ENCODE peak calls at places on chromosomes 1 and 21, in four cellular contexts. M is transverse colon, C is sigmoid colon, X is ovary. B is an unnamed sample.

GRCh38 chr1:34192621-34193020 is 15.9 kb downstream of the C1orf94 start:
- DNase-seq in M (no peak), C (no peak), X (no peak), B (no peak)

GRCh38 chr1:164673584-164674214 is 114.7 kb downstream of the PBX1 start:
- DNase-seq in M (no peak), C (no peak), X (no peak), B (no peak)

GRCh38 chr1:53657256-53657805 is 81.6 kb downstream of the GLIS1 start:
- DNase-seq in M (no peak), C (no peak), X (no peak), B (no peak)

GRCh38 chr21:45504516-45505415 is 37.5 kb downstream of the SLC19A1 start:
- DNase-seq in M (no peak), C (peak), X (peak), B (peak)

GRCh38 chr1:55575571-55576279 is 360.6 kb upstream of the USP24 start:
- DNase-seq in M (peak), C (peak), X (peak), B (no peak)

GRCh38 chr1:70979879-70980278 is 67.7 kb downstream of the PTGER3 start:
- DNase-seq in M (no peak), C (no peak), X (no peak), B (no peak)

GRCh38 chr21:30831194-30831765 is 1.7 kb upstream of the KRTAP7-1 start:
- DNase-seq in M (no peak), C (no peak), X (no peak), B (no peak)

GRCh38 chr1:199157494-199157893 is 518.7 kb downstream of the PTPRC start:
- DNase-seq in M (no peak), C (no peak), X (no peak), B (no peak)

GRCh38 chr1:205963352-205963751 is 20.1 kb upstream of the SLC26A9 start:
- DNase-seq in M (no peak), C (no peak), X (no peak), B (no peak)

GRCh38 chr1:231679109-231679508 is 52.5 kb downstream of the DISC1 start:
- DNase-seq in M (no peak), C (no peak), X (no peak), B (no peak)

GRCh38 chr21:23131177-23131576 is 2133.0 kb downstream of the NCAM2 start:
- DNase-seq in M (no peak), C (no peak), X (no peak), B (no peak)

GRCh38 chr1:100902365-100902764 is 6.5 kb downstream of the SLC30A7 start:
- DNase-seq in M (no peak), C (no peak), X (no peak), B (no peak)

GRCh38 chr1:6052543-6053205 is 7.0 kb downstream of the KCNAB2 start:
- DNase-seq in M (peak), C (no peak), X (peak), B (no peak)

GRCh38 chr1:27591622-27592021 is 12.3 kb downstream of the AHDC1 start:
- DNase-seq in M (no peak), C (no peak), X (no peak), B (no peak)
- TF ChIP-seq EP300 in M (no peak), C (no peak), X (no peak), B (no peak)

GRCh38 chr1:73854527-73854926 is 343.4 kb downstream of the LRRIQ3 start:
- DNase-seq in M (no peak), C (no peak), X (no peak), B (no peak)
- TF ChIP-seq EP300 in M (no peak), C (no peak), X (no peak), B (no peak)

GRCh38 chr1:46396429-46397398 is 2.6 kb downstream of the FAAH start:
- DNase-seq in M (no peak), C (peak), X (no peak), B (no peak)

GRCh38 chr1:46401964-46402626 is 8.0 kb downstream of the FAAH start:
- DNase-seq in M (peak), C (peak), X (peak), B (no peak)

GRCh38 chr1:46400398-46400797 is 6.3 kb downstream of the FAAH start:
- DNase-seq in M (peak), C (peak), X (no peak), B (no peak)

GRCh38 chr1:46401514-46401913 is 7.4 kb downstream of the FAAH start:
- DNase-seq in M (no peak), C (peak), X (no peak), B (no peak)

DNA sequence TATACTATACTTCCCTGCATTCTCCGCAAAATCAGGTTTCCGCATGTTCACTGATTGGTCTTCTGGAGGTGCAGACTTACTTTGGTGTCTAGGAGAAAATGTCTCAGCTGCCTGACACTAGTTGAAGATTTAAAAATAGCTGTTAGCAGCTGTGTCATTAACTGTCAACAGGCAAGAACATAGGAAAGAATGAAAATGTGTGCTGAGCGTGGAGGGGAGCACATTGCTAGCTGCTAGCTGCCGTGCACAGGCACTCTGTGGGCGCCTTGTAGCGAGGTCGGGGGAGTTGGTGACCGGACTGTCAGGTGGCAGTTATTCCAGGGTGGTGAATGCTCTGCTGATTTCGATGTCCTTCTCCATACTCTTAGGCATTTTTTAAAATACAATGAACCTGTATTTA is 5.2 kb downstream of the FAAH start:
- DNase-seq in M (no peak), C (peak), X (no peak), B (no peak)
- TF ChIP-seq EP300 in M (no peak), C (no peak), X (no peak), B (no peak)

DNA sequence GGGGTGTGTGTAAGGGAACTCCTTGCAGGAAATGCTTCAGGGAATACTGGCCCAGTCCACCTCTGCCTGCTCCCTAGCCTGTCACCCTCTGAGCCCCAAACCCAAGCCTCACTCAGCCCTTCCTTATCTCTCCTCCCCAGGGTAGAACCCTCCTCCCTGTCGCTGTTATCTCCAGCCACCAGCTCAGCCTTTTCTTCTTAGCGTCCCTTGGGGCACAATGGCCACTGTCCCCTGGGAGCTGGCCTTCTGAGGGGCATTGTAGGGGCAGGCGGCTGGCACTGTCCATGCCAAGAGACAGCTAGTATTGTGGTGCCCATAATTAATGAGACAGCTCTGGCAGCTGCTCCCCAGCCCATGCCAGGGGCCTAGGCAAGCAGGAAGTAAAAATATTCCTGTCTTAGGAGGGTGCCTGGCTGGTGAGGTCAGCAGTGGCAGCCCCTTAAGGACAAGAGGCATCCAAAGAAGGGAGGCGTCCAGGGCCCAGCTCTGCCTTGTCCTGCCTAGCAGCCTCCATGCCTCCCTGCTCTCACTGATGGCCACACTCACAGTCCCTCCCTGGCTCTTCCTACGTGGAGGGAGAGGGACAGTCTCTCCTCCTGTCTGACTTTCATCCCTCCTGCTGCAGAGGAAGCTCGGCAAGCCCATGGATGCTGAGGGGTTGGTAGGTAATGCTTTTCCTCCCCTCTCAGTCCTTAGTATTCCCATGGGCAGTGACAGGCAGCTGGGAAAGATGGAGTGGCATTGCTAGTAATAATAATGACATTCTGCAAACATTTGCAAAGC is 37.5 kb downstream of the KCNQ4 start:
- DNase-seq in M (no peak), C (no peak), X (no peak), B (no peak)
- TF ChIP-seq EP300 in M (no peak), C (no peak), X (no peak), B (no peak)

GRCh38 chr1:16017076-16017460 is 775 bp downstream of the HSPB7 start:
- DNase-seq in M (no peak), C (no peak), X (no peak), B (no peak)

GRCh38 chr1:16015960-16016901 is 1.6 kb downstream of the HSPB7 start:
- DNase-seq in M (peak), C (peak), X (peak), B (no peak)

GRCh38 chr1:16013908-16014258 is 4.0 kb downstream of the HSPB7 start:
- DNase-seq in M (no peak), C (no peak), X (no peak), B (no peak)

GRCh38 chr1:16014509-16015482 is 3.0 kb downstream of the HSPB7 start:
- DNase-seq in M (peak), C (peak), X (peak), B (no peak)

DNA sequence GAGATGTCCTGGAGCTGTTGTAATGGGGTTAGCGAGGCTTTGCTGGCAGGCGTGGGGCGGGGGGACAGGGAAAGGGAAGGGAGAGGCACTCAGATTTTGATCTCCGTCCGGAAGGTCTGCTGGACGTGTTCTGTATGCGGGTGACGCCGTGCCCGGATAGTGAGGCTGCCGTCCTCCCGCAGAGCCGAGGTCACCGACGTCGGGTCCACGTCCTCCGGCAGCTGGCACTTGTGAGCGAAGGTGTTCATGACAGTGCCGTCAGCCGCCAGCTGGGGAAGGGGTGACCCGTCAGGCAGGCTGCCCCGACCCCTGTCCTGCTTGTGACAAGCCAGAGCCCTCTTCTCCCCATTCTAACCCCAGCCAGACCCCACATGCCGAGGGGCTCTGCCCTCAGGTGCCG is 2.4 kb downstream of the HSPB7 start:
- DNase-seq in M (no peak), C (no peak), X (no peak), B (no peak)
- TF ChIP-seq EP300 in M (no peak), C (no peak), X (no peak), B (no peak)

DNA sequence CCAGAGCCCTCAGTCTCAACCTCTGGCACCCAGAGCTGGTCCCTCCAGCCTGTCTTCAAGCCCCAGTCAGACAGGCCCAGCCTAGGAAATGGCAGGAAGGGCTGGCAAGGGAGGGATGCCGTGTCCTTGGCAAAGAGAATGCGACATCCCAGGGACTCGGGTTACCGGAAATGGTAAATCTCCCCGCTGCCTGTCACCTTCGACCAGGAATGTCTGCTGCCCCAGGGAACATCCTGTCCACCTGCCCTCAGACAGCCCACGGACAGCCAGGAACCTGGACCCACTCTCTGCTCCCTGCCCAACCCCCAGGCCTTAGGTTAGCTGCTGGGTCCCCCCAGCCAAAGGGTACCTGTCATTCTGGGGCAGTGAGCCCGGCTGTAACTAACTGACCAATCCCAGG is 23.9 kb downstream of the HSPG2 start:
- DNase-seq in M (no peak), C (no peak), X (no peak), B (no peak)
- TF ChIP-seq EP300 in M (peak), C (no peak), X (no peak), B (no peak)

GRCh38 chr1:31575373-31576140 is 758 bp upstream of the TINAGL1 start:
- DNase-seq in M (peak), C (peak), X (peak), B (no peak)
- TF ChIP-seq EP300 in M (no peak), C (no peak), X (no peak), B (no peak)

GRCh38 chr1:184507604-184508289 is 120.9 kb downstream of the C1orf21 start:
- DNase-seq in M (no peak), C (no peak), X (no peak), B (no peak)
- TF ChIP-seq EP300 in M (no peak), C (no peak), X (no peak), B (peak)

B was measured in upper lobe of left lung.